ENCODE peak calls at places on chromosomes 4 and X, in five cellular contexts. One of them, this sample, is unnamed.

GRCh38 chr4:10119263-10119662 is 2.7 kb upstream of the WDR1 start:
- DNase-seq in mammary epithelial cell: no peak
- DNase-seq in hepatic stellate cell: no peak
- DNase-seq in activated naive CD4-positive, alpha-beta T cell treated with anti-CD3 and anti-CD28 coated beads, Interleukin-2, amount 10 ng/mL, durations not matched to agents 7 days and 5 days: no peak
- DNase-seq in Daoy: no peak
- DNase-seq in this sample: no peak

GRCh38 chr4:10495651-10496050 is 38.4 kb upstream of the ZNF518B start:
- DNase-seq in hepatic stellate cell: no peak
- DNase-seq in mammary epithelial cell: no peak
- DNase-seq in activated naive CD4-positive, alpha-beta T cell treated with anti-CD3 and anti-CD28 coated beads, Interleukin-2, amount 10 ng/mL, durations not matched to agents 7 days and 5 days: no peak
- DNase-seq in Daoy: no peak
- DNase-seq in this sample: no peak

GRCh38 chr4:135515295-135515694 is 1313.7 kb upstream of the PABPC4L start:
- DNase-seq in hepatic stellate cell: peak
- DNase-seq in activated naive CD4-positive, alpha-beta T cell treated with anti-CD3 and anti-CD28 coated beads, Interleukin-2, amount 10 ng/mL, durations not matched to agents 7 days and 5 days: no peak
- DNase-seq in Daoy: no peak
- DNase-seq in mammary epithelial cell: no peak
- DNase-seq in this sample: no peak

GRCh38 chr4:71415491-71415890 is 76.7 kb downstream of the SLC4A4 start:
- DNase-seq in Daoy: no peak
- DNase-seq in mammary epithelial cell: no peak
- DNase-seq in hepatic stellate cell: peak
- DNase-seq in activated naive CD4-positive, alpha-beta T cell treated with anti-CD3 and anti-CD28 coated beads, Interleukin-2, amount 10 ng/mL, durations not matched to agents 7 days and 5 days: no peak
- DNase-seq in this sample: no peak

GRCh38 chr4:152723236-152723635 is 43.4 kb upstream of the TMEM154 start:
- DNase-seq in activated naive CD4-positive, alpha-beta T cell treated with anti-CD3 and anti-CD28 coated beads, Interleukin-2, amount 10 ng/mL, durations not matched to agents 7 days and 5 days: no peak
- DNase-seq in mammary epithelial cell: no peak
- DNase-seq in hepatic stellate cell: no peak
- DNase-seq in Daoy: no peak
- DNase-seq in this sample: no peak

GRCh38 chr4:186722856-186723206 is 825 bp downstream of the FAT1 start:
- DNase-seq in activated naive CD4-positive, alpha-beta T cell treated with anti-CD3 and anti-CD28 coated beads, Interleukin-2, amount 10 ng/mL, durations not matched to agents 7 days and 5 days: no peak
- DNase-seq in Daoy: no peak
- DNase-seq in hepatic stellate cell: no peak
- DNase-seq in mammary epithelial cell: no peak
- DNase-seq in this sample: no peak

GRCh38 chr4:30962949-30963348 is 242.8 kb downstream of the PCDH7 start:
- DNase-seq in mammary epithelial cell: peak
- DNase-seq in Daoy: no peak
- DNase-seq in hepatic stellate cell: peak
- DNase-seq in activated naive CD4-positive, alpha-beta T cell treated with anti-CD3 and anti-CD28 coated beads, Interleukin-2, amount 10 ng/mL, durations not matched to agents 7 days and 5 days: no peak
- DNase-seq in this sample: no peak

GRCh38 chrX:107025538-107025937 is 25.5 kb upstream of the MORC4 start:
- DNase-seq in mammary epithelial cell: peak
- DNase-seq in hepatic stellate cell: peak
- DNase-seq in Daoy: peak
- DNase-seq in activated naive CD4-positive, alpha-beta T cell treated with anti-CD3 and anti-CD28 coated beads, Interleukin-2, amount 10 ng/mL, durations not matched to agents 7 days and 5 days: no peak
- DNase-seq in this sample: no peak

GRCh38 chrX:626745-627509 is 3.7 kb upstream of the SHOX start:
- DNase-seq in hepatic stellate cell: no peak
- DNase-seq in Daoy: no peak
- DNase-seq in activated naive CD4-positive, alpha-beta T cell treated with anti-CD3 and anti-CD28 coated beads, Interleukin-2, amount 10 ng/mL, durations not matched to agents 7 days and 5 days: no peak
- DNase-seq in mammary epithelial cell: no peak
- DNase-seq in this sample: no peak

GRCh38 chrX:132692526-132692925 is 203.7 kb upstream of the MBNL3 start:
- DNase-seq in mammary epithelial cell: no peak
- DNase-seq in hepatic stellate cell: no peak
- DNase-seq in Daoy: no peak
- DNase-seq in activated naive CD4-positive, alpha-beta T cell treated with anti-CD3 and anti-CD28 coated beads, Interleukin-2, amount 10 ng/mL, durations not matched to agents 7 days and 5 days: no peak
- DNase-seq in this sample: no peak

GRCh38 chr4:140300271-140300970 is 73.0 kb upstream of the SCOC start:
- DNase-seq in mammary epithelial cell: peak
- DNase-seq in hepatic stellate cell: peak
- DNase-seq in Daoy: peak
- DNase-seq in activated naive CD4-positive, alpha-beta T cell treated with anti-CD3 and anti-CD28 coated beads, Interleukin-2, amount 10 ng/mL, durations not matched to agents 7 days and 5 days: no peak
- DNase-seq in this sample: no peak

GRCh38 chr4:94307231-94307840 is 35.3 kb downstream of the HPGDS start:
- DNase-seq in Daoy: no peak
- DNase-seq in activated naive CD4-positive, alpha-beta T cell treated with anti-CD3 and anti-CD28 coated beads, Interleukin-2, amount 10 ng/mL, durations not matched to agents 7 days and 5 days: no peak
- DNase-seq in hepatic stellate cell: peak
- DNase-seq in mammary epithelial cell: no peak
- DNase-seq in this sample: no peak

GRCh38 chr4:8860096-8860891 is 11.3 kb downstream of the HMX1 start:
- DNase-seq in mammary epithelial cell: peak
- DNase-seq in hepatic stellate cell: no peak
- DNase-seq in Daoy: no peak
- DNase-seq in activated naive CD4-positive, alpha-beta T cell treated with anti-CD3 and anti-CD28 coated beads, Interleukin-2, amount 10 ng/mL, durations not matched to agents 7 days and 5 days: no peak
- DNase-seq in this sample: no peak

GRCh38 chr4:22573198-22573597 is 57.3 kb upstream of the ADGRA3 start:
- DNase-seq in hepatic stellate cell: no peak
- DNase-seq in activated naive CD4-positive, alpha-beta T cell treated with anti-CD3 and anti-CD28 coated beads, Interleukin-2, amount 10 ng/mL, durations not matched to agents 7 days and 5 days: no peak
- DNase-seq in Daoy: no peak
- DNase-seq in mammary epithelial cell: peak
- DNase-seq in this sample: no peak

GRCh38 chrX:119692241-119693031 is 532 bp downstream of the SEPTIN6 start:
- DNase-seq in Daoy: peak
- DNase-seq in mammary epithelial cell: peak
- DNase-seq in activated naive CD4-positive, alpha-beta T cell treated with anti-CD3 and anti-CD28 coated beads, Interleukin-2, amount 10 ng/mL, durations not matched to agents 7 days and 5 days: peak
- DNase-seq in hepatic stellate cell: peak
- DNase-seq in this sample: no peak

GRCh38 chr4:89243741-89244252 is 63.8 kb downstream of the GPRIN3 start:
- DNase-seq in Daoy: no peak
- DNase-seq in mammary epithelial cell: no peak
- DNase-seq in hepatic stellate cell: no peak
- DNase-seq in activated naive CD4-positive, alpha-beta T cell treated with anti-CD3 and anti-CD28 coated beads, Interleukin-2, amount 10 ng/mL, durations not matched to agents 7 days and 5 days: no peak
- DNase-seq in this sample: no peak

GRCh38 chr4:135948797-135949196 is 1583.5 kb downstream of the PCDH18 start:
- DNase-seq in Daoy: no peak
- DNase-seq in hepatic stellate cell: no peak
- DNase-seq in activated naive CD4-positive, alpha-beta T cell treated with anti-CD3 and anti-CD28 coated beads, Interleukin-2, amount 10 ng/mL, durations not matched to agents 7 days and 5 days: no peak
- DNase-seq in mammary epithelial cell: no peak
- DNase-seq in this sample: no peak

GRCh38 chr4:84878090-84878489 is 88.4 kb downstream of the WDFY3 start:
- DNase-seq in Daoy: peak
- DNase-seq in hepatic stellate cell: peak
- DNase-seq in mammary epithelial cell: peak
- DNase-seq in activated naive CD4-positive, alpha-beta T cell treated with anti-CD3 and anti-CD28 coated beads, Interleukin-2, amount 10 ng/mL, durations not matched to agents 7 days and 5 days: no peak
- DNase-seq in this sample: no peak

GRCh38 chr4:143654571-143654970 is 45.9 kb downstream of the FREM3 start:
- DNase-seq in Daoy: no peak
- DNase-seq in mammary epithelial cell: no peak
- DNase-seq in activated naive CD4-positive, alpha-beta T cell treated with anti-CD3 and anti-CD28 coated beads, Interleukin-2, amount 10 ng/mL, durations not matched to agents 7 days and 5 days: no peak
- DNase-seq in hepatic stellate cell: no peak
- DNase-seq in this sample: no peak

GRCh38 chr4:23374280-23374679 is 515.6 kb downstream of the PPARGC1A start:
- DNase-seq in activated naive CD4-positive, alpha-beta T cell treated with anti-CD3 and anti-CD28 coated beads, Interleukin-2, amount 10 ng/mL, durations not matched to agents 7 days and 5 days: no peak
- DNase-seq in hepatic stellate cell: no peak
- DNase-seq in mammary epithelial cell: no peak
- DNase-seq in Daoy: peak
- DNase-seq in this sample: no peak

GRCh38 chr4:15738877-15739276 is 36.0 kb downstream of the BST1 start:
- DNase-seq in hepatic stellate cell: no peak
- DNase-seq in mammary epithelial cell: no peak
- DNase-seq in Daoy: no peak
- DNase-seq in activated naive CD4-positive, alpha-beta T cell treated with anti-CD3 and anti-CD28 coated beads, Interleukin-2, amount 10 ng/mL, durations not matched to agents 7 days and 5 days: no peak
- DNase-seq in this sample: no peak

GRCh38 chr4:148883891-148884290 is 441.7 kb upstream of the NR3C2 start:
- DNase-seq in Daoy: no peak
- DNase-seq in activated naive CD4-positive, alpha-beta T cell treated with anti-CD3 and anti-CD28 coated beads, Interleukin-2, amount 10 ng/mL, durations not matched to agents 7 days and 5 days: no peak
- DNase-seq in hepatic stellate cell: no peak
- DNase-seq in mammary epithelial cell: no peak
- DNase-seq in this sample: no peak

GRCh38 chr4:137678796-137679195 is 146.5 kb upstream of the PCDH18 start:
- DNase-seq in Daoy: no peak
- DNase-seq in activated naive CD4-positive, alpha-beta T cell treated with anti-CD3 and anti-CD28 coated beads, Interleukin-2, amount 10 ng/mL, durations not matched to agents 7 days and 5 days: no peak
- DNase-seq in hepatic stellate cell: no peak
- DNase-seq in mammary epithelial cell: no peak
- DNase-seq in this sample: no peak

GRCh38 chr4:182642831-182643230 is 274.4 kb downstream of the DCTD start:
- DNase-seq in Daoy: peak
- DNase-seq in mammary epithelial cell: no peak
- DNase-seq in activated naive CD4-positive, alpha-beta T cell treated with anti-CD3 and anti-CD28 coated beads, Interleukin-2, amount 10 ng/mL, durations not matched to agents 7 days and 5 days: no peak
- DNase-seq in hepatic stellate cell: peak
- DNase-seq in this sample: no peak

GRCh38 chrX:135596495-135596894 is 76.0 kb downstream of the INTS6L start:
- DNase-seq in mammary epithelial cell: peak
- DNase-seq in Daoy: peak
- DNase-seq in activated naive CD4-positive, alpha-beta T cell treated with anti-CD3 and anti-CD28 coated beads, Interleukin-2, amount 10 ng/mL, durations not matched to agents 7 days and 5 days: peak
- DNase-seq in hepatic stellate cell: no peak
- DNase-seq in this sample: no peak

GRCh38 chr4:186765138-186765537 is 41.5 kb upstream of the FAT1 start:
- DNase-seq in Daoy: peak
- DNase-seq in mammary epithelial cell: peak
- DNase-seq in activated naive CD4-positive, alpha-beta T cell treated with anti-CD3 and anti-CD28 coated beads, Interleukin-2, amount 10 ng/mL, durations not matched to agents 7 days and 5 days: no peak
- DNase-seq in hepatic stellate cell: no peak
- DNase-seq in this sample: no peak

GRCh38 chr4:45316257-45316656 is 589.9 kb upstream of the GNPDA2 start:
- DNase-seq in Daoy: no peak
- DNase-seq in mammary epithelial cell: no peak
- DNase-seq in activated naive CD4-positive, alpha-beta T cell treated with anti-CD3 and anti-CD28 coated beads, Interleukin-2, amount 10 ng/mL, durations not matched to agents 7 days and 5 days: no peak
- DNase-seq in hepatic stellate cell: no peak
- DNase-seq in this sample: no peak

GRCh38 chrX:143726296-143726695 is 5.7 kb upstream of the SPANXN2 start:
- DNase-seq in hepatic stellate cell: no peak
- DNase-seq in activated naive CD4-positive, alpha-beta T cell treated with anti-CD3 and anti-CD28 coated beads, Interleukin-2, amount 10 ng/mL, durations not matched to agents 7 days and 5 days: no peak
- DNase-seq in Daoy: no peak
- DNase-seq in mammary epithelial cell: no peak
- DNase-seq in this sample: no peak

GRCh38 chr4:88244821-88245579 is 39.4 kb downstream of the PPM1K start:
- DNase-seq in activated naive CD4-positive, alpha-beta T cell treated with anti-CD3 and anti-CD28 coated beads, Interleukin-2, amount 10 ng/mL, durations not matched to agents 7 days and 5 days: peak
- DNase-seq in hepatic stellate cell: no peak
- DNase-seq in Daoy: no peak
- DNase-seq in mammary epithelial cell: no peak
- DNase-seq in this sample: no peak

GRCh38 chr4:87677731-87678130 is 27.7 kb downstream of the DMP1 start:
- DNase-seq in hepatic stellate cell: no peak
- DNase-seq in mammary epithelial cell: no peak
- DNase-seq in Daoy: no peak
- DNase-seq in activated naive CD4-positive, alpha-beta T cell treated with anti-CD3 and anti-CD28 coated beads, Interleukin-2, amount 10 ng/mL, durations not matched to agents 7 days and 5 days: no peak
- DNase-seq in this sample: no peak

This sample was measured in NCI-H1048.